ENCODE peak calls at places on chromosomes 16 and 17, in ten cellular contexts. G is IMR-90, P is neural progenitor cell, X is SK-N-SH, Y is endothelial cell of umbilical vein, J is H1, F is HepG2, H is HCT116, U is astrocyte, S is fibroblast of lung. C is an unnamed sample.

GRCh38 chr16:50440991-50441390 is 72.2 kb upstream of the BRD7 start:
- DNase-seq in Y (no peak), H (no peak), X (no peak), S (no peak), U (no peak), F (no peak), G (no peak), J (no peak), P (no peak), C (no peak)

GRCh38 chr17:10728331-10728730 is 1.5 kb downstream of the TMEM220 start:
- DNase-seq in P (no peak), H (no peak), Y (no peak), F (no peak), X (no peak), S (no peak), G (no peak), U (no peak), J (no peak), C (no peak)

GRCh38 chr16:49000594-49000993 is 281.0 kb downstream of the CBLN1 start:
- DNase-seq in S (no peak), J (no peak), U (no peak), G (no peak), P (peak), F (no peak), Y (no peak), X (no peak), H (peak), C (peak)

GRCh38 chr17:3911271-3912053 is 4.8 kb downstream of the P2RX1 start:
- DNase-seq in S (no peak), X (no peak), F (no peak), J (no peak), Y (no peak), H (no peak), G (no peak), P (no peak), U (no peak), C (peak)

GRCh38 chr16:68760671-68761275 is 23.7 kb downstream of the CDH1 start:
- DNase-seq in X (no peak), P (no peak), J (no peak), F (peak), Y (no peak), U (peak), S (peak), G (peak), H (no peak), C (no peak)

GRCh38 chr17:68182940-68183551 is 64.8 kb upstream of the AMZ2 start:
- DNase-seq in S (no peak), X (no peak), U (no peak), F (peak), P (no peak), H (peak), Y (no peak), G (no peak), J (no peak), C (peak)

GRCh38 chr17:3400008-3400407 is 1.8 kb upstream of the OR1E1 start:
- DNase-seq in P (no peak), F (no peak), S (no peak), U (no peak), X (no peak), H (no peak), J (no peak), Y (no peak), G (no peak), C (no peak)

GRCh38 chr17:11950771-11951519 is 46.3 kb downstream of the ZNF18 start:
- DNase-seq in J (no peak), H (no peak), U (peak), S (peak), X (no peak), F (no peak), P (no peak), G (no peak), Y (no peak), C (no peak)

GRCh38 chr17:70109497-70109896 is 34.5 kb downstream of the KCNJ16 start:
- DNase-seq in U (no peak), S (no peak), Y (peak), J (no peak), H (no peak), G (no peak), F (no peak), P (no peak), X (no peak), C (no peak)

GRCh38 chr17:20242271-20242670 is 225.1 kb downstream of the LGALS9B start:
- DNase-seq in G (no peak), H (no peak), F (no peak), X (no peak), P (no peak), J (no peak), S (no peak), Y (no peak), U (no peak), C (no peak)

GRCh38 chr16:30958164-30959083 is 870 bp downstream of the SETD1A start:
- DNase-seq in J (peak), Y (peak), H (peak), U (no peak), P (peak), S (peak), F (peak), G (peak), X (peak), C (peak)

GRCh38 chr16:84103678-84104077 is 13.1 kb downstream of the MBTPS1 start:
- DNase-seq in X (no peak), H (no peak), J (no peak), G (no peak), S (peak), F (no peak), U (no peak), P (no peak), Y (peak), C (no peak)

GRCh38 chr16:77137045-77137444 is 53.9 kb upstream of the MON1B start:
- DNase-seq in J (no peak), U (no peak), G (no peak), Y (no peak), X (no peak), F (no peak), H (no peak), P (no peak), S (no peak), C (no peak)

GRCh38 chr17:27323538-27324212 is 29.8 kb downstream of the WSB1 start:
- DNase-seq in P (no peak), Y (peak), S (peak), G (peak), F (peak), H (no peak), U (no peak), J (peak), X (no peak), C (no peak)

GRCh38 chr16:89829630-89830437 is 1.6 kb downstream of the SPIRE2 start:
- DNase-seq in P (no peak), J (no peak), G (no peak), U (no peak), S (no peak), F (peak), X (no peak), Y (no peak), H (no peak), C (no peak)

GRCh38 chr16:23452221-23452571 is 793 bp downstream of the COG7 start:
- DNase-seq in J (no peak), G (no peak), H (no peak), X (no peak), Y (no peak), F (no peak), U (no peak), S (no peak), P (peak), C (no peak)

GRCh38 chr17:30290696-30291570 is 811 bp downstream of the BLMH start:
- DNase-seq in G (peak), H (no peak), F (peak), S (peak), X (peak), U (no peak), P (peak), J (no peak), Y (peak), C (peak)

GRCh38 chr17:75271233-75271954 is 363 bp upstream of the MIF4GD start:
- DNase-seq in S (no peak), G (no peak), Y (peak), P (peak), X (peak), U (peak), J (peak), F (peak), H (no peak), C (peak)

GRCh38 chr17:47801176-47801765 is 20.3 kb downstream of the OSBPL7 start:
- DNase-seq in P (no peak), U (no peak), Y (no peak), J (no peak), F (no peak), G (no peak), S (no peak), H (no peak), X (no peak), C (peak)

GRCh38 chr16:68369697-68370096 is 58.9 kb downstream of the PRMT7 start:
- DNase-seq in F (no peak), G (no peak), X (no peak), P (no peak), H (no peak), J (no peak), S (no peak), U (no peak), Y (no peak), C (no peak)

GRCh38 chr17:40646791-40647548 is 648 bp downstream of the SMARCE1 start:
- DNase-seq in P (peak), U (peak), H (peak), F (peak), S (peak), G (peak), Y (peak), X (no peak), J (no peak), C (peak)

GRCh38 chr17:77475012-77475976 is 334.5 kb downstream of the SEC14L1 start:
- DNase-seq in P (no peak), Y (no peak), G (peak), S (peak), X (no peak), U (peak), F (no peak), H (no peak), J (no peak), C (no peak)

GRCh38 chr16:80718480-80719220 is 85.7 kb downstream of the CDYL2 start:
- DNase-seq in H (no peak), J (no peak), Y (peak), U (peak), G (peak), X (no peak), S (peak), F (no peak), P (peak), C (peak)

GRCh38 chr16:85113168-85113733 is 979 bp upstream of the CIBAR2 start:
- DNase-seq in P (no peak), H (no peak), S (no peak), F (no peak), X (no peak), J (no peak), Y (no peak), U (no peak), G (no peak), C (no peak)

GRCh38 chr17:43356999-43357398 is 41.8 kb upstream of the ARL4D start:
- DNase-seq in U (peak), Y (no peak), G (peak), S (peak), J (no peak), F (no peak), P (no peak), X (no peak), H (no peak), C (no peak)

GRCh38 chr17:45246861-45247428 is 14.9 kb downstream of the SPATA32 start:
- DNase-seq in S (peak), X (peak), G (peak), P (peak), H (no peak), J (peak), U (no peak), F (no peak), Y (peak), C (peak)

GRCh38 chr17:75287221-75287620 is 2.0 kb downstream of the SLC25A19 start:
- DNase-seq in S (no peak), G (no peak), Y (no peak), H (no peak), P (no peak), X (no peak), F (no peak), J (no peak), U (no peak), C (no peak)

GRCh38 chr16:57941016-57941656 is 29.8 kb downstream of the CNGB1 start:
- DNase-seq in S (peak), F (no peak), J (no peak), U (peak), P (no peak), G (no peak), H (no peak), X (peak), Y (peak), C (no peak)

GRCh38 chr17:76223802-76224201 is 16.5 kb downstream of the RNF157 start:
- DNase-seq in F (no peak), H (no peak), S (no peak), U (no peak), G (no peak), P (no peak), Y (no peak), J (peak), X (no peak), C (no peak)

GRCh38 chr16:57188711-57189002 is 2.5 kb downstream of the RSPRY1 start:
- DNase-seq in H (no peak), X (no peak), P (no peak), S (no peak), J (no peak), Y (no peak), U (no peak), F (no peak), G (no peak), C (no peak)

GRCh38 chr17:8096541-8096940 is 9.0 kb upstream of the ALOX12B start:
- DNase-seq in Y (no peak), J (no peak), S (no peak), F (no peak), P (no peak), X (no peak), H (no peak), G (no peak), U (no peak), C (no peak)

GRCh38 chr16:13633381-13633861 is 286.5 kb upstream of the ERCC4 start:
- DNase-seq in F (no peak), Y (no peak), U (no peak), G (no peak), X (no peak), P (no peak), S (no peak), J (no peak), H (no peak), C (no peak)

GRCh38 chr17:67421869-67422273 is 44.8 kb downstream of the PITPNC1 start:
- DNase-seq in P (no peak), H (peak), U (peak), F (peak), S (peak), G (peak), Y (peak), J (no peak), X (no peak), C (no peak)

GRCh38 chr16:83068686-83069085 is 441.9 kb downstream of the CDH13 start:
- DNase-seq in F (no peak), S (peak), Y (peak), P (no peak), U (peak), G (peak), H (no peak), X (no peak), J (no peak), C (peak)

GRCh38 chr16:12574721-12575120 is 229.0 kb downstream of the CPPED1 start:
- DNase-seq in P (no peak), X (no peak), Y (no peak), F (no peak), U (no peak), H (no peak), G (no peak), J (no peak), S (no peak), C (no peak)
- H3K4me3 ChIP-seq in P (no peak), X (no peak), Y (no peak), F (no peak), U (no peak), H (no peak), G (no peak), J (no peak), S (no peak), C (no peak)

GRCh38 chr17:79410681-79411080 is 200.2 kb downstream of the RBFOX3 start:
- DNase-seq in G (no peak), Y (no peak), S (no peak), F (no peak), J (no peak), H (no peak), P (no peak), U (no peak), X (no peak), C (no peak)
- H2AFZ ChIP-seq in G (peak), Y (no peak), S (no peak), F (no peak), J (no peak), H (no peak), P (no peak), U (no peak), X (no peak), C (no peak)

GRCh38 chr17:37671028-37671812 is 28.0 kb upstream of the DDX52 start:
- DNase-seq in G (no peak), U (no peak), P (no peak), Y (no peak), X (no peak), H (no peak), S (no peak), F (no peak), J (no peak), C (no peak)

GRCh38 chr17:37673386-37673785 is 30.1 kb upstream of the DDX52 start:
- DNase-seq in P (no peak), J (no peak), H (no peak), S (no peak), X (no peak), U (no peak), F (no peak), Y (no peak), G (no peak), C (no peak)

GRCh38 chr17:37674511-37674910 is 31.3 kb upstream of the DDX52 start:
- DNase-seq in F (peak), Y (no peak), X (no peak), J (no peak), P (no peak), G (no peak), S (no peak), U (no peak), H (no peak), C (no peak)

GRCh38 chr17:37672545-37673078 is 29.4 kb upstream of the DDX52 start:
- DNase-seq in Y (no peak), S (peak), H (no peak), P (no peak), G (peak), J (no peak), U (peak), X (no peak), F (no peak), C (no peak)

GRCh38 chr17:37671813-37672544 is 28.7 kb upstream of the DDX52 start:
- DNase-seq in P (no peak), J (no peak), F (peak), Y (no peak), H (no peak), S (peak), X (no peak), G (peak), U (peak), C (no peak)
- H3K9ac ChIP-seq in P (no peak), J (no peak), F (peak), Y (no peak), H (no peak), S (peak), X (peak), G (no peak), U (peak), C (no peak)

DNA sequence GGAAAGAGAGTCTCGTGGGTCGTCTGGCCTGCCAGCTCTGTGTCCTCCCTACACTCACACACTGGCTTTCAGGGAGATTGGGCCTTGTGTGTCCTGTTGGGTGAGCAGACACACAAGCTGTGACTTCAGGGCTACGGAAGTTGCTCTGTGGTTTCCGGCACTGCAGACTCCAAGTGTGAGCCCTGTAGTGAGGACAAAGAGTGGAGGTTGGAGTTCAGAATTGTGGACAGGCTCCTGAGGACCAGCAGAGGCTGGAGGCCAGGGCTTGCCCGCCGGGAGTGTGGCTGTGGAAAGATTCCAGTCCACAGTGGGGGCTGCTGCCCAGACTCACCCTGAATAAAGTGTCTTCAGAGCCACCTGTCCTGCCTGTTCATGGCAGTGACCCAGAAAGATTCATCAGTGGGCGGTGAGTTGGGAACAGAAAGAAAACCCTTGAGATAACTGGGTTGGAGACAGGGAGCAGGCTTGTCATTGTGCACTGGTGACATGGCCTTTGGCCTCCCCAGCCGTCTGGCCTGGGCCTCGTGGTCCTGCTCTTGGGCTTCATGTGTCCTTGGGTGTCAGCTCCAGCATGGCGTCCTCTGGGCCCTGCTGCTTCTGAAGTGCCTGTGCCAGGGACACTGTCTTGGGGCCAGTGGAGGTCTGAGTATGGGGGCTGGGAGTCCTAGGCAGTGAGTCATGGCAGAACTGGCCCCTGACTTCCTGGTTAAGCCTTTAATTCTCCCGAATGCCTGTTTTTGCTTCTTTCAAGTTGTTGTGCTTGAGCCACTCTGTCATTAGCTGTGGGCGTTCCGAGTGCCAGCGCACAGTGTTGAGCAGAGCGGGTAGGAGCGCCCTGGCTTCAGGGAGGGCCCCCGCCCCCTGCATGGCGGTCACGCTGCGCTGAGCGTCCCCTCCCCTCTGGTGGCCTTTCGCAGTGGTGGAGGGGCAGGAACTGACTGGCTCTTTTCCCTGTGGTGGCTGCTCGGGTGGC is 19.9 kb upstream of the ZNF750 start:
- DNase-seq in P (peak), G (peak), Y (peak), F (peak), H (peak), U (peak), J (no peak), S (peak), X (no peak), C (no peak)
- H3K4me3 ChIP-seq in P (no peak), G (no peak), Y (no peak), F (no peak), H (peak), U (peak), J (no peak), S (no peak), X (no peak), C (no peak)

GRCh38 chr16:78812582-78812981 is 713.1 kb downstream of the WWOX start:
- DNase-seq in G (no peak), Y (no peak), F (no peak), X (no peak), P (no peak), S (no peak), H (no peak), U (no peak), J (no peak), C (no peak)

GRCh38 chr16:78817442-78817829 is 718.0 kb downstream of the WWOX start:
- DNase-seq in P (no peak), X (no peak), Y (no peak), F (no peak), U (no peak), S (no peak), G (no peak), H (no peak), J (no peak), C (no peak)

GRCh38 chr16:78815713-78816112 is 716.3 kb downstream of the WWOX start:
- DNase-seq in H (no peak), P (no peak), U (no peak), J (no peak), S (no peak), F (no peak), X (no peak), Y (no peak), G (no peak), C (no peak)

GRCh38 chr16:78813917-78814316 is 714.5 kb downstream of the WWOX start:
- DNase-seq in J (no peak), H (no peak), G (no peak), U (no peak), S (no peak), X (no peak), F (no peak), Y (no peak), P (no peak), C (no peak)

GRCh38 chr16:78816499-78817441 is 717.3 kb downstream of the WWOX start:
- DNase-seq in G (no peak), U (no peak), Y (no peak), H (no peak), X (no peak), F (no peak), S (no peak), J (no peak), P (no peak), C (no peak)
- H2AFZ ChIP-seq in G (no peak), U (no peak), Y (no peak), H (no peak), X (no peak), F (no peak), S (no peak), J (no peak), P (no peak), C (no peak)

DNA sequence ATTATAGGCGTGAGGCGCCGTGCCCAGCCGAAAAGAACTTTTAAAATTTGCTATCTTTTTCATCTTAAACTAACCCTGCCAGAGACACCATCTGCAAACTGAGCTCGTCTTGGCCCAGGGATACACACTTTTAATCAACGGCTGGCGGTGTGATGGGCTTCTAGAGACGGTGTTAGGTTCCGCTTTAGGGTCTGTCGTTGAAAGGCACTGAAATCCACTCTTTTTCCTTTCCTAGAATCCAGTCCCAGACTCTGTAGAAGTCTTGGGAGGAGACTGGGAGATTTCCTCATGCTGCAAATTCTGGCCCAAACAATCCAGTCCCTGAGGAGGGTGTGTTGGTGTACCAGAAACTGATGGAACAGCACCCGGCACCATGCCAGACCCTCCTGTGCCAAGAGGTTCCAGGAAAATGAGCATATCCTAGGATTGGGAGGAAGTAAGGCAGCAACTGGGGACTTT is 52.0 kb upstream of the TEX2 start:
- DNase-seq in P (no peak), X (no peak), U (no peak), G (no peak), H (no peak), Y (peak), F (no peak), S (no peak), J (no peak), C (no peak)
- H3K9ac ChIP-seq in P (no peak), X (no peak), U (no peak), G (no peak), H (no peak), Y (no peak), F (no peak), S (no peak), J (no peak), C (no peak)